ENCODE peak calls at places on chromosomes 6 and 20, in six cellular contexts. G is BJ, L is NCI-H1092 treated with DMSO at 0.1 percent for 48 hours, N is fibroblast of lung, D is mammary epithelial cell, H is D721Med. R is an unnamed sample.

GRCh38 chr6:18904681-18905080 is 517.5 kb downstream of the RNF144B start:
- DNase-seq in H (no peak), D (no peak), N (no peak), L (no peak), G (no peak), R (no peak)

GRCh38 chr6:26214826-26215199 is 127.6 kb downstream of the HFE start:
- DNase-seq in G (no peak), D (no peak), N (no peak), H (no peak), L (no peak), R (no peak)

GRCh38 chr20:4406627-4407026 is 315.1 kb upstream of the PRND start:
- DNase-seq in N (peak), D (peak), G (peak), H (no peak), L (no peak), R (peak)

GRCh38 chr6:134550604-134551003 is 232.7 kb upstream of the SGK1 start:
- DNase-seq in N (peak), G (no peak), L (no peak), H (no peak), D (no peak), R (peak)

GRCh38 chr20:11745160-11745559 is 172.5 kb upstream of the BTBD3 start:
- DNase-seq in N (no peak), D (no peak), H (no peak), L (no peak), G (no peak), R (no peak)

GRCh38 chr20:40087496-40087895 is 601.5 kb downstream of the MAFB start:
- DNase-seq in G (no peak), D (no peak), L (no peak), N (no peak), H (no peak), R (no peak)

GRCh38 chr20:58510921-58511320 is 4.3 kb downstream of the APCDD1L start:
- DNase-seq in D (no peak), H (no peak), N (no peak), L (no peak), G (no peak), R (no peak)

GRCh38 chr20:63145156-63145555 is 70.8 kb downstream of the YTHDF1 start:
- DNase-seq in H (no peak), L (no peak), N (no peak), D (peak), G (no peak), R (no peak)

GRCh38 chr6:81373414-81373813 is 379.1 kb downstream of the TENT5A start:
- DNase-seq in N (no peak), D (no peak), H (no peak), L (no peak), G (no peak), R (no peak)

GRCh38 chr6:12606616-12607015 is 110.0 kb upstream of the PHACTR1 start:
- DNase-seq in H (no peak), L (no peak), G (no peak), N (no peak), D (no peak), R (no peak)

GRCh38 chr6:146543940-146544661 is 468 bp downstream of the RAB32 start:
- DNase-seq in L (no peak), D (peak), G (no peak), H (no peak), N (peak), R (peak)

GRCh38 chr6:98904096-98904495 is 43.6 kb downstream of the FBXL4 start:
- DNase-seq in G (no peak), H (no peak), L (no peak), D (no peak), N (peak), R (no peak)

GRCh38 chr6:10730254-10730653 is 7.4 kb downstream of the TMEM14C start:
- DNase-seq in H (no peak), N (no peak), L (no peak), G (no peak), D (no peak), R (no peak)

GRCh38 chr6:21479140-21479539 is 114.4 kb upstream of the SOX4 start:
- DNase-seq in L (peak), H (no peak), N (peak), D (no peak), G (no peak), R (peak)

GRCh38 chr6:77883849-77884248 is 231.0 kb downstream of the MEI4 start:
- DNase-seq in L (no peak), D (no peak), N (no peak), H (no peak), G (no peak), R (no peak)

GRCh38 chr6:133724726-133725125 is 164.2 kb upstream of the TCF21 start:
- DNase-seq in L (no peak), D (no peak), G (no peak), H (no peak), N (no peak), R (peak)

GRCh38 chr6:33785766-33786165 is 3.2 kb downstream of the LEMD2 start:
- DNase-seq in N (no peak), H (no peak), G (peak), L (no peak), D (peak), R (peak)

GRCh38 chr6:33860706-33861474 is 57.1 kb upstream of the MLN start:
- DNase-seq in N (no peak), G (no peak), L (no peak), D (no peak), H (no peak), R (no peak)

GRCh38 chr20:40233401-40233800 is 455.6 kb downstream of the MAFB start:
- DNase-seq in H (no peak), N (no peak), G (no peak), D (no peak), L (no peak), R (no peak)

GRCh38 chr20:40293740-40294139 is 395.3 kb downstream of the MAFB start:
- DNase-seq in D (no peak), G (no peak), L (peak), H (no peak), N (peak), R (no peak)

GRCh38 chr6:33073431-33073871 is at the start of gene HLA-DPA1:
- DNase-seq in H (no peak), L (no peak), G (no peak), N (no peak), D (peak), R (peak)

GRCh38 chr20:41599699-41600104 is 18.5 kb downstream of the CHD6 start:
- DNase-seq in N (no peak), L (peak), D (no peak), H (no peak), G (no peak), R (no peak)

GRCh38 chr20:7980332-7981046 is 39.1 kb downstream of the TMX4 start:
- DNase-seq in D (peak), G (no peak), L (no peak), N (peak), H (no peak), R (peak)

GRCh38 chr6:24908555-24908954 is 27.2 kb downstream of the RIPOR2 start:
- DNase-seq in L (no peak), N (no peak), D (no peak), H (no peak), G (peak), R (no peak)

GRCh38 chr6:141248056-141248799 is 884.5 kb upstream of the GJE1 start:
- DNase-seq in N (no peak), L (no peak), H (no peak), G (no peak), D (no peak), R (peak)

GRCh38 chr20:31836853-31837608 is 8.4 kb downstream of the FOXS1 start:
- DNase-seq in H (no peak), N (no peak), L (no peak), G (no peak), D (no peak), R (no peak)

GRCh38 chr20:50995506-50995905 is 27.4 kb downstream of the KCNG1 start:
- DNase-seq in H (no peak), G (no peak), D (no peak), N (peak), L (no peak), R (peak)

GRCh38 chr6:14903176-14904088 is 342.4 kb upstream of the JARID2 start:
- DNase-seq in H (no peak), N (no peak), D (peak), G (no peak), L (no peak), R (no peak)

GRCh38 chr6:1082040-1082935 is 229.6 kb upstream of the FOXQ1 start:
- DNase-seq in H (no peak), N (peak), D (peak), G (no peak), L (no peak), R (peak)